ENCODE peak calls at places on chromosomes 1 and 21, in eight cellular contexts. One of them, this sample, is unnamed.

GRCh38 chr1:160653620-160654016 is 6.8 kb upstream of the SLAMF1 start:
- DNase-seq in cardiac septum: no peak
- DNase-seq in NCI-H1105: no peak
- DNase-seq in activated naive CD8-positive, alpha-beta T cell treated with anti-CD3 and anti-CD28 coated beads for 36 hours: no peak
- DNase-seq in IMR-90: no peak
- DNase-seq in RWPE1: no peak
- DNase-seq in amygdala: no peak
- DNase-seq in stimulated activated CD8-positive, alpha-beta memory T cell treated with anti-CD3 and anti-CD28 coated beads, Interleukin-4, amount 100 ng/mL, for 1 hour: no peak
- DNase-seq in this sample: no peak

GRCh38 chr1:223811634-223812101 is 34.1 kb downstream of the TP53BP2 start:
- DNase-seq in amygdala: no peak
- DNase-seq in NCI-H1105: no peak
- DNase-seq in activated naive CD8-positive, alpha-beta T cell treated with anti-CD3 and anti-CD28 coated beads for 36 hours: no peak
- DNase-seq in cardiac septum: no peak
- DNase-seq in IMR-90: peak
- DNase-seq in stimulated activated CD8-positive, alpha-beta memory T cell treated with anti-CD3 and anti-CD28 coated beads, Interleukin-4, amount 100 ng/mL, for 1 hour: no peak
- DNase-seq in RWPE1: peak
- DNase-seq in this sample: no peak

GRCh38 chr1:154418062-154418897 is 13.1 kb downstream of the IL6R start:
- DNase-seq in RWPE1: peak
- DNase-seq in NCI-H1105: peak
- DNase-seq in IMR-90: no peak
- DNase-seq in cardiac septum: no peak
- DNase-seq in amygdala: no peak
- DNase-seq in stimulated activated CD8-positive, alpha-beta memory T cell treated with anti-CD3 and anti-CD28 coated beads, Interleukin-4, amount 100 ng/mL, for 1 hour: no peak
- DNase-seq in activated naive CD8-positive, alpha-beta T cell treated with anti-CD3 and anti-CD28 coated beads for 36 hours: no peak
- DNase-seq in this sample: no peak

GRCh38 chr1:68213843-68214242 is 18.5 kb downstream of the WLS start:
- DNase-seq in IMR-90: peak
- DNase-seq in RWPE1: no peak
- DNase-seq in activated naive CD8-positive, alpha-beta T cell treated with anti-CD3 and anti-CD28 coated beads for 36 hours: no peak
- DNase-seq in cardiac septum: peak
- DNase-seq in amygdala: no peak
- DNase-seq in NCI-H1105: no peak
- DNase-seq in stimulated activated CD8-positive, alpha-beta memory T cell treated with anti-CD3 and anti-CD28 coated beads, Interleukin-4, amount 100 ng/mL, for 1 hour: no peak
- DNase-seq in this sample: no peak

GRCh38 chr1:70509996-70510876 is 99.2 kb downstream of the CTH start:
- DNase-seq in NCI-H1105: peak
- DNase-seq in amygdala: no peak
- DNase-seq in cardiac septum: no peak
- DNase-seq in RWPE1: peak
- DNase-seq in stimulated activated CD8-positive, alpha-beta memory T cell treated with anti-CD3 and anti-CD28 coated beads, Interleukin-4, amount 100 ng/mL, for 1 hour: no peak
- DNase-seq in IMR-90: peak
- DNase-seq in activated naive CD8-positive, alpha-beta T cell treated with anti-CD3 and anti-CD28 coated beads for 36 hours: no peak
- DNase-seq in this sample: no peak

GRCh38 chr1:58818075-58818474 is 34.2 kb upstream of the JUN start:
- DNase-seq in stimulated activated CD8-positive, alpha-beta memory T cell treated with anti-CD3 and anti-CD28 coated beads, Interleukin-4, amount 100 ng/mL, for 1 hour: no peak
- DNase-seq in activated naive CD8-positive, alpha-beta T cell treated with anti-CD3 and anti-CD28 coated beads for 36 hours: no peak
- DNase-seq in IMR-90: peak
- DNase-seq in RWPE1: peak
- DNase-seq in amygdala: no peak
- DNase-seq in NCI-H1105: peak
- DNase-seq in cardiac septum: no peak
- DNase-seq in this sample: no peak

GRCh38 chr1:150362721-150363425 is 1.1 kb upstream of the RPRD2 start:
- DNase-seq in NCI-H1105: peak
- DNase-seq in amygdala: no peak
- DNase-seq in stimulated activated CD8-positive, alpha-beta memory T cell treated with anti-CD3 and anti-CD28 coated beads, Interleukin-4, amount 100 ng/mL, for 1 hour: no peak
- DNase-seq in RWPE1: no peak
- DNase-seq in cardiac septum: no peak
- DNase-seq in activated naive CD8-positive, alpha-beta T cell treated with anti-CD3 and anti-CD28 coated beads for 36 hours: peak
- DNase-seq in IMR-90: no peak
- DNase-seq in this sample: no peak

GRCh38 chr1:33228935-33229487 is 27.3 kb upstream of the ZNF362 start:
- DNase-seq in cardiac septum: no peak
- DNase-seq in NCI-H1105: no peak
- DNase-seq in IMR-90: peak
- DNase-seq in amygdala: no peak
- DNase-seq in stimulated activated CD8-positive, alpha-beta memory T cell treated with anti-CD3 and anti-CD28 coated beads, Interleukin-4, amount 100 ng/mL, for 1 hour: no peak
- DNase-seq in RWPE1: peak
- DNase-seq in activated naive CD8-positive, alpha-beta T cell treated with anti-CD3 and anti-CD28 coated beads for 36 hours: no peak
- DNase-seq in this sample: no peak

GRCh38 chr1:185477638-185478216 is 160.7 kb upstream of the IVNS1ABP start:
- DNase-seq in IMR-90: no peak
- DNase-seq in activated naive CD8-positive, alpha-beta T cell treated with anti-CD3 and anti-CD28 coated beads for 36 hours: no peak
- DNase-seq in NCI-H1105: peak
- DNase-seq in RWPE1: no peak
- DNase-seq in amygdala: no peak
- DNase-seq in stimulated activated CD8-positive, alpha-beta memory T cell treated with anti-CD3 and anti-CD28 coated beads, Interleukin-4, amount 100 ng/mL, for 1 hour: no peak
- DNase-seq in cardiac septum: no peak
- DNase-seq in this sample: no peak

GRCh38 chr1:20486457-20487235 is 636 bp upstream of the CAMK2N1 start:
- DNase-seq in IMR-90: peak
- DNase-seq in stimulated activated CD8-positive, alpha-beta memory T cell treated with anti-CD3 and anti-CD28 coated beads, Interleukin-4, amount 100 ng/mL, for 1 hour: no peak
- DNase-seq in amygdala: peak
- DNase-seq in NCI-H1105: peak
- DNase-seq in activated naive CD8-positive, alpha-beta T cell treated with anti-CD3 and anti-CD28 coated beads for 36 hours: no peak
- DNase-seq in RWPE1: no peak
- DNase-seq in cardiac septum: peak
- DNase-seq in this sample: no peak

GRCh38 chr1:54238353-54239040 is 38.5 kb downstream of the MRPL37 start:
- DNase-seq in stimulated activated CD8-positive, alpha-beta memory T cell treated with anti-CD3 and anti-CD28 coated beads, Interleukin-4, amount 100 ng/mL, for 1 hour: no peak
- DNase-seq in amygdala: no peak
- DNase-seq in NCI-H1105: no peak
- DNase-seq in activated naive CD8-positive, alpha-beta T cell treated with anti-CD3 and anti-CD28 coated beads for 36 hours: no peak
- DNase-seq in IMR-90: no peak
- DNase-seq in RWPE1: no peak
- DNase-seq in cardiac septum: no peak
- DNase-seq in this sample: no peak

GRCh38 chr1:226593541-226593940 is 45.0 kb downstream of the STUM start:
- DNase-seq in RWPE1: no peak
- DNase-seq in cardiac septum: no peak
- DNase-seq in NCI-H1105: no peak
- DNase-seq in stimulated activated CD8-positive, alpha-beta memory T cell treated with anti-CD3 and anti-CD28 coated beads, Interleukin-4, amount 100 ng/mL, for 1 hour: no peak
- DNase-seq in IMR-90: no peak
- DNase-seq in activated naive CD8-positive, alpha-beta T cell treated with anti-CD3 and anti-CD28 coated beads for 36 hours: no peak
- DNase-seq in amygdala: no peak
- DNase-seq in this sample: no peak

GRCh38 chr1:230230948-230231738 is 164.1 kb downstream of the GALNT2 start:
- DNase-seq in amygdala: no peak
- DNase-seq in RWPE1: no peak
- DNase-seq in activated naive CD8-positive, alpha-beta T cell treated with anti-CD3 and anti-CD28 coated beads for 36 hours: no peak
- DNase-seq in NCI-H1105: no peak
- DNase-seq in stimulated activated CD8-positive, alpha-beta memory T cell treated with anti-CD3 and anti-CD28 coated beads, Interleukin-4, amount 100 ng/mL, for 1 hour: no peak
- DNase-seq in cardiac septum: no peak
- DNase-seq in IMR-90: no peak
- DNase-seq in this sample: no peak

GRCh38 chr1:244163131-244163530 is 112.0 kb downstream of the ZBTB18 start:
- DNase-seq in stimulated activated CD8-positive, alpha-beta memory T cell treated with anti-CD3 and anti-CD28 coated beads, Interleukin-4, amount 100 ng/mL, for 1 hour: no peak
- DNase-seq in activated naive CD8-positive, alpha-beta T cell treated with anti-CD3 and anti-CD28 coated beads for 36 hours: no peak
- DNase-seq in IMR-90: peak
- DNase-seq in amygdala: no peak
- DNase-seq in NCI-H1105: no peak
- DNase-seq in cardiac septum: no peak
- DNase-seq in RWPE1: no peak
- DNase-seq in this sample: no peak

GRCh38 chr1:165828103-165828558 is 717 bp downstream of the UCK2 start:
- DNase-seq in cardiac septum: peak
- DNase-seq in stimulated activated CD8-positive, alpha-beta memory T cell treated with anti-CD3 and anti-CD28 coated beads, Interleukin-4, amount 100 ng/mL, for 1 hour: no peak
- DNase-seq in activated naive CD8-positive, alpha-beta T cell treated with anti-CD3 and anti-CD28 coated beads for 36 hours: peak
- DNase-seq in IMR-90: peak
- DNase-seq in NCI-H1105: peak
- DNase-seq in RWPE1: peak
- DNase-seq in amygdala: peak
- DNase-seq in this sample: peak

GRCh38 chr1:41282679-41283317 is 40.7 kb upstream of the SCMH1 start:
- DNase-seq in activated naive CD8-positive, alpha-beta T cell treated with anti-CD3 and anti-CD28 coated beads for 36 hours: peak
- DNase-seq in stimulated activated CD8-positive, alpha-beta memory T cell treated with anti-CD3 and anti-CD28 coated beads, Interleukin-4, amount 100 ng/mL, for 1 hour: no peak
- DNase-seq in amygdala: peak
- DNase-seq in IMR-90: peak
- DNase-seq in cardiac septum: no peak
- DNase-seq in RWPE1: peak
- DNase-seq in NCI-H1105: no peak
- DNase-seq in this sample: no peak

GRCh38 chr1:41891403-41891896 is 27.3 kb downstream of the HIVEP3 start:
- DNase-seq in IMR-90: peak
- DNase-seq in activated naive CD8-positive, alpha-beta T cell treated with anti-CD3 and anti-CD28 coated beads for 36 hours: peak
- DNase-seq in cardiac septum: no peak
- DNase-seq in stimulated activated CD8-positive, alpha-beta memory T cell treated with anti-CD3 and anti-CD28 coated beads, Interleukin-4, amount 100 ng/mL, for 1 hour: peak
- DNase-seq in amygdala: no peak
- DNase-seq in NCI-H1105: no peak
- DNase-seq in RWPE1: peak
- DNase-seq in this sample: no peak

GRCh38 chr1:26767714-26768113 is 20.0 kb upstream of the PIGV start:
- DNase-seq in amygdala: no peak
- DNase-seq in NCI-H1105: no peak
- DNase-seq in activated naive CD8-positive, alpha-beta T cell treated with anti-CD3 and anti-CD28 coated beads for 36 hours: no peak
- DNase-seq in cardiac septum: no peak
- DNase-seq in IMR-90: peak
- DNase-seq in RWPE1: no peak
- DNase-seq in stimulated activated CD8-positive, alpha-beta memory T cell treated with anti-CD3 and anti-CD28 coated beads, Interleukin-4, amount 100 ng/mL, for 1 hour: no peak
- DNase-seq in this sample: no peak

GRCh38 chr1:184019066-184019465 is 18.5 kb downstream of the COLGALT2 start:
- DNase-seq in IMR-90: no peak
- DNase-seq in stimulated activated CD8-positive, alpha-beta memory T cell treated with anti-CD3 and anti-CD28 coated beads, Interleukin-4, amount 100 ng/mL, for 1 hour: no peak
- DNase-seq in cardiac septum: no peak
- DNase-seq in activated naive CD8-positive, alpha-beta T cell treated with anti-CD3 and anti-CD28 coated beads for 36 hours: no peak
- DNase-seq in RWPE1: no peak
- DNase-seq in NCI-H1105: no peak
- DNase-seq in amygdala: no peak
- DNase-seq in this sample: no peak

GRCh38 chr1:198018529-198018928 is 101.4 kb downstream of the LHX9 start:
- DNase-seq in stimulated activated CD8-positive, alpha-beta memory T cell treated with anti-CD3 and anti-CD28 coated beads, Interleukin-4, amount 100 ng/mL, for 1 hour: no peak
- DNase-seq in activated naive CD8-positive, alpha-beta T cell treated with anti-CD3 and anti-CD28 coated beads for 36 hours: no peak
- DNase-seq in RWPE1: peak
- DNase-seq in cardiac septum: no peak
- DNase-seq in NCI-H1105: no peak
- DNase-seq in IMR-90: peak
- DNase-seq in amygdala: no peak
- DNase-seq in this sample: no peak

GRCh38 chr1:159959451-159959850 is 5.4 kb upstream of the SLAMF9 start:
- DNase-seq in IMR-90: no peak
- DNase-seq in activated naive CD8-positive, alpha-beta T cell treated with anti-CD3 and anti-CD28 coated beads for 36 hours: no peak
- DNase-seq in RWPE1: peak
- DNase-seq in cardiac septum: peak
- DNase-seq in stimulated activated CD8-positive, alpha-beta memory T cell treated with anti-CD3 and anti-CD28 coated beads, Interleukin-4, amount 100 ng/mL, for 1 hour: no peak
- DNase-seq in amygdala: no peak
- DNase-seq in NCI-H1105: no peak
- DNase-seq in this sample: no peak

GRCh38 chr1:63920154-63921117 is 146.6 kb downstream of the ROR1 start:
- DNase-seq in cardiac septum: no peak
- DNase-seq in IMR-90: peak
- DNase-seq in amygdala: no peak
- DNase-seq in stimulated activated CD8-positive, alpha-beta memory T cell treated with anti-CD3 and anti-CD28 coated beads, Interleukin-4, amount 100 ng/mL, for 1 hour: no peak
- DNase-seq in NCI-H1105: no peak
- DNase-seq in RWPE1: peak
- DNase-seq in activated naive CD8-positive, alpha-beta T cell treated with anti-CD3 and anti-CD28 coated beads for 36 hours: no peak
- DNase-seq in this sample: no peak

GRCh38 chr1:181239086-181239485 is 150.6 kb downstream of the IER5 start:
- DNase-seq in IMR-90: no peak
- DNase-seq in RWPE1: no peak
- DNase-seq in cardiac septum: no peak
- DNase-seq in NCI-H1105: no peak
- DNase-seq in activated naive CD8-positive, alpha-beta T cell treated with anti-CD3 and anti-CD28 coated beads for 36 hours: no peak
- DNase-seq in amygdala: no peak
- DNase-seq in stimulated activated CD8-positive, alpha-beta memory T cell treated with anti-CD3 and anti-CD28 coated beads, Interleukin-4, amount 100 ng/mL, for 1 hour: no peak
- DNase-seq in this sample: no peak

GRCh38 chr21:26965567-26966359 is 1.1 kb downstream of the ADAMTS5 start:
- DNase-seq in activated naive CD8-positive, alpha-beta T cell treated with anti-CD3 and anti-CD28 coated beads for 36 hours: no peak
- DNase-seq in amygdala: no peak
- DNase-seq in NCI-H1105: no peak
- DNase-seq in cardiac septum: no peak
- DNase-seq in stimulated activated CD8-positive, alpha-beta memory T cell treated with anti-CD3 and anti-CD28 coated beads, Interleukin-4, amount 100 ng/mL, for 1 hour: no peak
- DNase-seq in RWPE1: no peak
- DNase-seq in IMR-90: peak
- DNase-seq in this sample: no peak

GRCh38 chr1:7591565-7591964 is 179.5 kb upstream of the VAMP3 start:
- DNase-seq in cardiac septum: peak
- DNase-seq in amygdala: no peak
- DNase-seq in NCI-H1105: no peak
- DNase-seq in RWPE1: no peak
- DNase-seq in IMR-90: no peak
- DNase-seq in stimulated activated CD8-positive, alpha-beta memory T cell treated with anti-CD3 and anti-CD28 coated beads, Interleukin-4, amount 100 ng/mL, for 1 hour: no peak
- DNase-seq in activated naive CD8-positive, alpha-beta T cell treated with anti-CD3 and anti-CD28 coated beads for 36 hours: no peak
- DNase-seq in this sample: no peak

GRCh38 chr1:218384576-218384975 is 39.4 kb downstream of the TGFB2 start:
- DNase-seq in amygdala: no peak
- DNase-seq in stimulated activated CD8-positive, alpha-beta memory T cell treated with anti-CD3 and anti-CD28 coated beads, Interleukin-4, amount 100 ng/mL, for 1 hour: no peak
- DNase-seq in RWPE1: no peak
- DNase-seq in NCI-H1105: no peak
- DNase-seq in activated naive CD8-positive, alpha-beta T cell treated with anti-CD3 and anti-CD28 coated beads for 36 hours: no peak
- DNase-seq in IMR-90: peak
- DNase-seq in cardiac septum: no peak
- DNase-seq in this sample: no peak

GRCh38 chr21:38787461-38788274 is 18.1 kb upstream of the ETS2 start:
- DNase-seq in IMR-90: peak
- DNase-seq in cardiac septum: no peak
- DNase-seq in activated naive CD8-positive, alpha-beta T cell treated with anti-CD3 and anti-CD28 coated beads for 36 hours: no peak
- DNase-seq in RWPE1: peak
- DNase-seq in amygdala: no peak
- DNase-seq in stimulated activated CD8-positive, alpha-beta memory T cell treated with anti-CD3 and anti-CD28 coated beads, Interleukin-4, amount 100 ng/mL, for 1 hour: no peak
- DNase-seq in NCI-H1105: no peak
- DNase-seq in this sample: no peak

GRCh38 chr1:85438353-85438752 is 26.6 kb downstream of the DDAH1 start:
- DNase-seq in activated naive CD8-positive, alpha-beta T cell treated with anti-CD3 and anti-CD28 coated beads for 36 hours: no peak
- DNase-seq in IMR-90: peak
- DNase-seq in stimulated activated CD8-positive, alpha-beta memory T cell treated with anti-CD3 and anti-CD28 coated beads, Interleukin-4, amount 100 ng/mL, for 1 hour: no peak
- DNase-seq in RWPE1: no peak
- DNase-seq in NCI-H1105: no peak
- DNase-seq in amygdala: no peak
- DNase-seq in cardiac septum: no peak
- DNase-seq in this sample: no peak

GRCh38 chr1:12540580-12541273 is 77.3 kb downstream of the DHRS3 start:
- DNase-seq in RWPE1: no peak
- DNase-seq in NCI-H1105: no peak
- DNase-seq in activated naive CD8-positive, alpha-beta T cell treated with anti-CD3 and anti-CD28 coated beads for 36 hours: no peak
- DNase-seq in IMR-90: no peak
- DNase-seq in cardiac septum: peak
- DNase-seq in amygdala: no peak
- DNase-seq in stimulated activated CD8-positive, alpha-beta memory T cell treated with anti-CD3 and anti-CD28 coated beads, Interleukin-4, amount 100 ng/mL, for 1 hour: no peak
- DNase-seq in this sample: no peak

GRCh38 chr1:155776414-155776813 is 80.6 kb downstream of the GON4L start:
- DNase-seq in IMR-90: no peak
- DNase-seq in NCI-H1105: no peak
- DNase-seq in amygdala: no peak
- DNase-seq in stimulated activated CD8-positive, alpha-beta memory T cell treated with anti-CD3 and anti-CD28 coated beads, Interleukin-4, amount 100 ng/mL, for 1 hour: no peak
- DNase-seq in RWPE1: no peak
- DNase-seq in activated naive CD8-positive, alpha-beta T cell treated with anti-CD3 and anti-CD28 coated beads for 36 hours: no peak
- DNase-seq in cardiac septum: no peak
- DNase-seq in this sample: no peak

GRCh38 chr21:9837946-9838801 is 683.2 kb upstream of the TPTE start:
- DNase-seq in amygdala: no peak
- DNase-seq in activated naive CD8-positive, alpha-beta T cell treated with anti-CD3 and anti-CD28 coated beads for 36 hours: no peak
- DNase-seq in stimulated activated CD8-positive, alpha-beta memory T cell treated with anti-CD3 and anti-CD28 coated beads, Interleukin-4, amount 100 ng/mL, for 1 hour: no peak
- DNase-seq in NCI-H1105: no peak
- DNase-seq in cardiac septum: no peak
- DNase-seq in IMR-90: no peak
- DNase-seq in RWPE1: no peak
- DNase-seq in this sample: no peak

GRCh38 chr1:210455840-210456603 is 127.3 kb downstream of the HHAT start:
- DNase-seq in NCI-H1105: no peak
- DNase-seq in amygdala: no peak
- DNase-seq in activated naive CD8-positive, alpha-beta T cell treated with anti-CD3 and anti-CD28 coated beads for 36 hours: no peak
- DNase-seq in cardiac septum: no peak
- DNase-seq in RWPE1: no peak
- DNase-seq in stimulated activated CD8-positive, alpha-beta memory T cell treated with anti-CD3 and anti-CD28 coated beads, Interleukin-4, amount 100 ng/mL, for 1 hour: no peak
- DNase-seq in IMR-90: no peak
- DNase-seq in this sample: no peak

GRCh38 chr1:147225193-147225730 is at the start of gene FMO5:
- DNase-seq in NCI-H1105: no peak
- DNase-seq in IMR-90: peak
- DNase-seq in stimulated activated CD8-positive, alpha-beta memory T cell treated with anti-CD3 and anti-CD28 coated beads, Interleukin-4, amount 100 ng/mL, for 1 hour: peak
- DNase-seq in RWPE1: peak
- DNase-seq in cardiac septum: peak
- DNase-seq in activated naive CD8-positive, alpha-beta T cell treated with anti-CD3 and anti-CD28 coated beads for 36 hours: peak
- DNase-seq in amygdala: peak
- DNase-seq in this sample: no peak

GRCh38 chr1:205601209-205601608 is 30.6 kb downstream of the ELK4 start:
- DNase-seq in RWPE1: no peak
- DNase-seq in activated naive CD8-positive, alpha-beta T cell treated with anti-CD3 and anti-CD28 coated beads for 36 hours: no peak
- DNase-seq in NCI-H1105: no peak
- DNase-seq in amygdala: no peak
- DNase-seq in cardiac septum: no peak
- DNase-seq in IMR-90: no peak
- DNase-seq in stimulated activated CD8-positive, alpha-beta memory T cell treated with anti-CD3 and anti-CD28 coated beads, Interleukin-4, amount 100 ng/mL, for 1 hour: no peak
- DNase-seq in this sample: no peak